ENCODE peak calls at places on chromosomes 5 and 9, in four cellular contexts. One of them, this sample, is unnamed.

GRCh38 chr5:9428272-9428671 is 117.6 kb downstream of the SEMA5A start:
- DNase-seq in H9: no peak
- DNase-seq in mesenchymal stem cell: no peak
- DNase-seq in H1: no peak
- DNase-seq in this sample: no peak

GRCh38 chr9:133374612-133375115 is 1.2 kb downstream of the SURF4 start:
- DNase-seq in H9: no peak
- DNase-seq in mesenchymal stem cell: peak
- DNase-seq in H1: no peak
- DNase-seq in this sample: peak

GRCh38 chr5:17258429-17258828 is 41.0 kb downstream of the BASP1 start:
- DNase-seq in H9: no peak
- DNase-seq in mesenchymal stem cell: no peak
- DNase-seq in H1: no peak
- DNase-seq in this sample: no peak

GRCh38 chr9:7811679-7812078 is 12.1 kb upstream of the DMAC1 start:
- DNase-seq in H9: no peak
- DNase-seq in mesenchymal stem cell: no peak
- DNase-seq in H1: no peak
- DNase-seq in this sample: no peak

GRCh38 chr5:88824892-88825781 is 57.8 kb downstream of the MEF2C start:
- DNase-seq in H9: no peak
- DNase-seq in mesenchymal stem cell: peak
- DNase-seq in H1: no peak
- DNase-seq in this sample: peak

GRCh38 chr5:10485142-10485795 is 43.6 kb downstream of the ROPN1L start:
- DNase-seq in H9: peak
- DNase-seq in mesenchymal stem cell: peak
- DNase-seq in H1: no peak
- DNase-seq in this sample: peak

GRCh38 chr9:25876248-25876647 is 198.0 kb upstream of the TUSC1 start:
- DNase-seq in H9: no peak
- DNase-seq in mesenchymal stem cell: no peak
- DNase-seq in H1: no peak
- DNase-seq in this sample: no peak

GRCh38 chr5:85132269-85132668 is 747.6 kb upstream of the EDIL3 start:
- DNase-seq in H9: no peak
- DNase-seq in mesenchymal stem cell: peak
- DNase-seq in H1: no peak
- DNase-seq in this sample: no peak

GRCh38 chr9:96044401-96044800 is 168.9 kb downstream of the ERCC6L2 start:
- DNase-seq in H9: no peak
- DNase-seq in mesenchymal stem cell: no peak
- DNase-seq in H1: no peak
- DNase-seq in this sample: no peak

GRCh38 chr9:111599092-111599947 is at the start of gene PTGR1:
- DNase-seq in H9: peak
- DNase-seq in mesenchymal stem cell: peak
- DNase-seq in H1: peak
- DNase-seq in this sample: peak

GRCh38 chr9:95907794-95908193 is 32.3 kb downstream of the ERCC6L2 start:
- DNase-seq in H9: no peak
- DNase-seq in mesenchymal stem cell: no peak
- DNase-seq in H1: no peak
- DNase-seq in this sample: no peak

GRCh38 chr9:135590486-135591079 is 29.0 kb downstream of the PAEP start:
- DNase-seq in H9: no peak
- DNase-seq in mesenchymal stem cell: no peak
- DNase-seq in H1: peak
- DNase-seq in this sample: no peak

GRCh38 chr5:123429993-123430392 is 6.8 kb upstream of the CEP120 start:
- DNase-seq in H9: no peak
- DNase-seq in mesenchymal stem cell: peak
- DNase-seq in H1: no peak
- DNase-seq in this sample: peak

GRCh38 chr5:37776826-37777225 is 63.0 kb downstream of the GDNF start:
- DNase-seq in H9: no peak
- DNase-seq in mesenchymal stem cell: peak
- DNase-seq in H1: no peak
- DNase-seq in this sample: peak

GRCh38 chr5:42168091-42168670 is 243.1 kb downstream of the FBXO4 start:
- DNase-seq in H9: peak
- DNase-seq in mesenchymal stem cell: no peak
- DNase-seq in H1: no peak
- DNase-seq in this sample: peak

GRCh38 chr5:132387649-132388117 is 18.2 kb downstream of the SLC22A5 start:
- DNase-seq in H9: no peak
- DNase-seq in mesenchymal stem cell: peak
- DNase-seq in H1: no peak
- DNase-seq in this sample: peak

GRCh38 chr9:105373723-105374122 is 74.1 kb upstream of the FSD1L start:
- DNase-seq in H9: no peak
- DNase-seq in mesenchymal stem cell: no peak
- DNase-seq in H1: no peak
- DNase-seq in this sample: no peak

GRCh38 chr9:78778843-78779486 is 482.0 kb downstream of the PSAT1 start:
- DNase-seq in H9: no peak
- DNase-seq in mesenchymal stem cell: no peak
- DNase-seq in H1: no peak
- DNase-seq in this sample: no peak

GRCh38 chr9:84939766-84940165 is 270.2 kb downstream of the NTRK2 start:
- DNase-seq in H9: no peak
- DNase-seq in mesenchymal stem cell: no peak
- DNase-seq in H1: no peak
- DNase-seq in this sample: peak

GRCh38 chr9:114097613-114098020 is 1.5 kb downstream of the KIF12 start:
- DNase-seq in H9: no peak
- DNase-seq in mesenchymal stem cell: no peak
- DNase-seq in H1: no peak
- DNase-seq in this sample: peak

GRCh38 chr9:4661165-4662095 is 664 bp upstream of the PLPP6 start:
- DNase-seq in H9: no peak
- DNase-seq in mesenchymal stem cell: peak
- DNase-seq in H1: no peak
- DNase-seq in this sample: peak
- H4K91ac ChIP-seq in H9: no peak
- H4K91ac ChIP-seq in mesenchymal stem cell: no peak
- H4K91ac ChIP-seq in H1: no peak
- H4K91ac ChIP-seq in this sample: no peak

DNA sequence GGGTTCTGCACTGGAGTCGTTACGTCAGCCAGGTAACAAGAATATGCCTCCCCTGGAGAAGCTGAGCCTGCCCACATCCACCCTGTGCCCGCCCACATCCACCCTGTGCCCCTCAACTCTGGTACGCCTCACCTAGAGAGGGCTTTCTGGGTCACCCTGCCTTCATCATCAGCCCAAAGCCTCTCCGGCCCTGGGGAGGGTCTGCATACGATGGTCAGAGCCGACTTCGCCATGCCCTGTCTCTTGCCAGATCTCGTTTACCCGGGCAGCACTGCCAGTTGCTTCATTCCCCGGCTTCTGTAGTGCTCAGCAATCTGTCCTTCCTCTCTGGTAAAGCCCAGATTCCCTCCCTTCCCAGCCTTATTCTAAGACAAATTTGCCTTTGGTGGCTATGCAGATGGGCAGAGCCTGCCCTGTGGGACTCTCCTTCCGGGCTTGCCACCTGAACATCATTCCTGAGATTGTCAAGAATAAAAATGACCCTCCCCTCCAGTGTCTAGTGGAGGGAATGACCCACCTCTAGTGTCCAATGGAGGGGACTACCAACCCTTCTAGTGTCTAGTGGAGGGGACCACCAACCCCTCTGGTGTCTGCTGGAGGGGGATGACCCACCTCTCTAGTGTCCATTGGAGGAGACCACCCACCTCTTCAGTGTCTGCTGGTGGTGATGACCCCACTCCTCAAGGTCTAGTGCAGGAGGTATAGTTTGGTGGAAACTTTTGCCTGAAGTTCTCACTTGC is 3.4 kb downstream of the PLEKHG4B start:
- DNase-seq in H9: no peak
- DNase-seq in mesenchymal stem cell: no peak
- DNase-seq in H1: no peak
- DNase-seq in this sample: no peak
- H3K4me2 ChIP-seq in H9: no peak
- H3K4me2 ChIP-seq in mesenchymal stem cell: no peak
- H3K4me2 ChIP-seq in H1: no peak
- H3K4me2 ChIP-seq in this sample: no peak

DNA sequence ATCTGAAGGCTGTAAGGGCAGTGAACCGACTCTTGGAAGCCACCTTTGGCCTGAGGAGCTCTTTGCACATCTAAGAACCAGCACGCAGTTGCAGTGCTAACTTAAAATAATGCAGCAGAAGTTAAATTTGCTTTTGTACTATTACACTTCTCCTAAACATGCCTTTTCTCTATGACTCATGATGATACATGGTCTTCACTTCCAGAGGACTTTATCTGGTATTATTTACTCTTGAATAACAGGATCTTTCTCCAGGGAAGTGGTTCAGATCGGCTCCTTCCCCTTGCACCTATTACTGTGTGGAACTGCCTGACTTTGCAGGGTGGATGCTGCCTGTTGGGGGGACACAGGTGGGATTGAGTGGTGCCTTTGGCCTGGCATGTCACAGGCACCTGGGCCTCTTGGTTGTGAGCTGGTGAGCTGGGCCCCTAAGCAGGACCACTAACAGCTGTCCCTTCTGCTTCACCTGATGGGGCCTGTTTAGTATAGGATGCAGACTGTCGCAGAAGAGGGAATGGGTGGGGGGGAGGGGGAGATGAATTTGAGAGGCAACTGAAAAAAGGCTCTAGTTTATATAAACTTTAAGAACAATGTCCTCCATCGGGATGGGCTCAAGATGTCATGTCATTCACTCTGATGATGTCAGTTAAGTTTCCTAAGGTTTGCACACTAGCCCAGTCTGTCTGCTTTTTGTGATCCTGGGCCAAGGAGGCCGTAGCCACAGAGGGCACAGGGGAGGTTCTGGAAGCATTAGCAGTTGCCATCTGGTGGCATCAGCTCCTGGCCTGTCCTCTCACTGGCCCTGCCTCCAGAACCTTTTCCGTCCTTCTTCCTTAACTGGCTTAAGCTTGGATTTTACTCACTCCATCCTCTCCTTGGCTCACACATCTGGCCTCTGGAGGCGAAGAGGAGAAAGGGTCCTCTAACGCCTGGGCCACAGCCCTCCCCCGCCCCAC is 33.9 kb upstream of the GABBR2 start:
- DNase-seq in H9: no peak
- DNase-seq in mesenchymal stem cell: peak
- DNase-seq in H1: no peak
- DNase-seq in this sample: no peak
- H4K91ac ChIP-seq in H9: no peak
- H4K91ac ChIP-seq in mesenchymal stem cell: no peak
- H4K91ac ChIP-seq in H1: no peak
- H4K91ac ChIP-seq in this sample: no peak

DNA sequence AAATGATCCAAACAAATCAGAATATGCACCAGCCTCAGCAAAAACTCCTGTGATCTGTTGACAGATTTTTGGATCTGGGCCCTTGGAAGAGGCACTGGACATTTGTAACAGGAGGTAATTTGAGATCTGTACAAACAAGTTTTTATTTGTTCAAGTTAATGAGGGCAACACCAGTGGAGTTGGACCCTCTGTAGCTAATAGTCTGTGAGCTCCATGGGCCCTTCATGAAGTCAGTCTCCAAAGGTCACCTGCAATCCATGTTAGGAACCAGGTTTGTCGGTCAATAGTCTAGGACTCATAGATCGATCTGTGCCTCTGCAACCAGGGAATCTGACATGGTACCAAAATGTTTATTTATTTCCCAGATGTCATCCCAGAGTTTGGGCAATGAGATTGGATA is 40.9 kb downstream of the PAM start:
- DNase-seq in H9: no peak
- DNase-seq in mesenchymal stem cell: no peak
- DNase-seq in H1: no peak
- DNase-seq in this sample: no peak
- H3K4me2 ChIP-seq in H9: no peak
- H3K4me2 ChIP-seq in mesenchymal stem cell: no peak
- H3K4me2 ChIP-seq in H1: no peak
- H3K4me2 ChIP-seq in this sample: no peak

DNA sequence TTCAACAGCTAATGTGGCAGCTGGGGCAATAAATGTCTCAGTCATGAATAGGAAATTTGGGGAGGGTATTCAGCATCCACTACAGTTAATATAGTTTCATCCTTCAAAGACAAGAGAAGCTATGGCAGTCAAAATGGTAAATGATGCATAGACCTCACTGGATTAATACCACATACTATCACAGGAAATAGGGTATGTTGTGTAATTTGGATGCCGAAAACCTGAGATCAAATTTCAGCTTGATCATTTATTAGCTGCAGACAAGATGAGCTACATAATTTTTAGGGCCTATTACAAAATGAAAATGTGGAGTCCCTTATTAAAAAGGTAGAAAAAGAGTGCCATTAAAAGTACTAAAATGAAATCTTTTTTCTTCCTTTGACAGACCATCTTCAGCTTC is 112.6 kb upstream of the MTAP start:
- DNase-seq in H9: no peak
- DNase-seq in mesenchymal stem cell: no peak
- DNase-seq in H1: no peak
- DNase-seq in this sample: no peak
- H4K91ac ChIP-seq in H9: no peak
- H4K91ac ChIP-seq in mesenchymal stem cell: no peak
- H4K91ac ChIP-seq in H1: no peak
- H4K91ac ChIP-seq in this sample: no peak

DNA sequence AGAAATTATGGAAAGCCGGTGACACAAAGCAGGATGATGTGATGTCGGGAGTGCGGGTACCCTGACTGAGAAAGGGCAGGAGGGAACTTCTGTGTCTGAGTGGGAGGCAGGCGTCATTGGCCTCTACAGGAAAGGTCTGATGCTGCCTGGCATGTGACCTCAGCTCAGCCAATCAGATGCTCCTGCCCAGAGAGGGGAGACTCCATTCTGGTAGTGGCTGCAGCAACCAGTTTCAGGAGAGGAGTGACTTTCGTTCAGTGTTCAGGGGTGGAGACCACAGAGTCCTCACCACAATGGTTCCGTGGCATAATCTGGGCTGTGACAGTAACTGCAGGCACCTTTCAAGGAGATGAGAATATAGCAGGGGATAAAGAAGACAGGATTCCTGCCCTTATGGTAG is 6.7 kb upstream of the SFXN1 start:
- DNase-seq in H9: no peak
- DNase-seq in mesenchymal stem cell: no peak
- DNase-seq in H1: no peak
- DNase-seq in this sample: peak
- H3K4me2 ChIP-seq in H9: no peak
- H3K4me2 ChIP-seq in mesenchymal stem cell: no peak
- H3K4me2 ChIP-seq in H1: no peak
- H3K4me2 ChIP-seq in this sample: no peak